ENCODE peak calls at places on chromosomes 6 and 20, in seven cellular contexts. One of them, this sample, is unnamed.

GRCh38 chr20:16407251-16408067 is 165.8 kb downstream of the KIF16B start:
- DNase-seq in NCI-H1092: no peak
- DNase-seq in psoas muscle: no peak
- DNase-seq in upper lobe of right lung: no peak
- DNase-seq in AG10803: no peak
- DNase-seq in HS-5: no peak
- DNase-seq in NCI-H1105: no peak
- DNase-seq in this sample: no peak

GRCh38 chr20:36105731-36106226 is 48.8 kb upstream of the EPB41L1 start:
- DNase-seq in NCI-H1105: no peak
- DNase-seq in HS-5: no peak
- DNase-seq in psoas muscle: no peak
- DNase-seq in AG10803: no peak
- DNase-seq in NCI-H1092: no peak
- DNase-seq in upper lobe of right lung: peak
- DNase-seq in this sample: no peak

GRCh38 chr20:2421247-2421646 is 40.5 kb downstream of the TGM6 start:
- DNase-seq in AG10803: no peak
- DNase-seq in NCI-H1092: no peak
- DNase-seq in HS-5: no peak
- DNase-seq in psoas muscle: no peak
- DNase-seq in NCI-H1105: no peak
- DNase-seq in upper lobe of right lung: no peak
- DNase-seq in this sample: peak

GRCh38 chr6:121764493-121764892 is 329.0 kb downstream of the GJA1 start:
- DNase-seq in NCI-H1105: no peak
- DNase-seq in upper lobe of right lung: no peak
- DNase-seq in psoas muscle: no peak
- DNase-seq in HS-5: no peak
- DNase-seq in NCI-H1092: no peak
- DNase-seq in AG10803: no peak
- DNase-seq in this sample: no peak

GRCh38 chr6:113595921-113596376 is 261.2 kb upstream of the MARCKS start:
- DNase-seq in HS-5: no peak
- DNase-seq in NCI-H1105: peak
- DNase-seq in AG10803: peak
- DNase-seq in NCI-H1092: peak
- DNase-seq in upper lobe of right lung: no peak
- DNase-seq in psoas muscle: no peak
- DNase-seq in this sample: no peak

GRCh38 chr6:82711992-82712788 is 348.6 kb downstream of the TPBG start:
- DNase-seq in AG10803: peak
- DNase-seq in NCI-H1092: no peak
- DNase-seq in upper lobe of right lung: no peak
- DNase-seq in psoas muscle: peak
- DNase-seq in NCI-H1105: no peak
- DNase-seq in HS-5: no peak
- DNase-seq in this sample: no peak

GRCh38 chr20:24692429-24693190 is 223.2 kb downstream of the SYNDIG1 start:
- DNase-seq in AG10803: no peak
- DNase-seq in psoas muscle: no peak
- DNase-seq in NCI-H1105: no peak
- DNase-seq in upper lobe of right lung: peak
- DNase-seq in HS-5: no peak
- DNase-seq in NCI-H1092: no peak
- DNase-seq in this sample: no peak

GRCh38 chr6:16345449-16346330 is 107.3 kb downstream of the GMPR start:
- DNase-seq in NCI-H1105: no peak
- DNase-seq in HS-5: peak
- DNase-seq in NCI-H1092: peak
- DNase-seq in AG10803: peak
- DNase-seq in upper lobe of right lung: no peak
- DNase-seq in psoas muscle: peak
- DNase-seq in this sample: no peak

GRCh38 chr20:4813839-4814695 is 92.4 kb downstream of the PRND start:
- DNase-seq in HS-5: no peak
- DNase-seq in upper lobe of right lung: no peak
- DNase-seq in NCI-H1105: no peak
- DNase-seq in AG10803: no peak
- DNase-seq in psoas muscle: no peak
- DNase-seq in NCI-H1092: no peak
- DNase-seq in this sample: peak

GRCh38 chr6:100099189-100100074 is 105.4 kb upstream of the MCHR2 start:
- DNase-seq in psoas muscle: no peak
- DNase-seq in upper lobe of right lung: no peak
- DNase-seq in HS-5: no peak
- DNase-seq in NCI-H1092: no peak
- DNase-seq in NCI-H1105: peak
- DNase-seq in AG10803: no peak
- DNase-seq in this sample: peak

GRCh38 chr6:15017251-15017650 is 228.6 kb upstream of the JARID2 start:
- DNase-seq in AG10803: no peak
- DNase-seq in HS-5: no peak
- DNase-seq in NCI-H1092: no peak
- DNase-seq in NCI-H1105: no peak
- DNase-seq in psoas muscle: peak
- DNase-seq in upper lobe of right lung: no peak
- DNase-seq in this sample: no peak

GRCh38 chr6:169837529-169838250 is 86.3 kb downstream of the ERMARD start:
- DNase-seq in upper lobe of right lung: no peak
- DNase-seq in HS-5: no peak
- DNase-seq in NCI-H1092: no peak
- DNase-seq in NCI-H1105: no peak
- DNase-seq in AG10803: no peak
- DNase-seq in psoas muscle: no peak
- DNase-seq in this sample: no peak

GRCh38 chr20:20289331-20289730 is 78.6 kb upstream of the INSM1 start:
- DNase-seq in NCI-H1092: no peak
- DNase-seq in AG10803: no peak
- DNase-seq in upper lobe of right lung: no peak
- DNase-seq in NCI-H1105: no peak
- DNase-seq in HS-5: peak
- DNase-seq in psoas muscle: no peak
- DNase-seq in this sample: no peak

GRCh38 chr20:58251348-58251978 is 23.0 kb upstream of the ANKRD60 start:
- DNase-seq in AG10803: no peak
- DNase-seq in upper lobe of right lung: no peak
- DNase-seq in psoas muscle: no peak
- DNase-seq in NCI-H1092: no peak
- DNase-seq in HS-5: no peak
- DNase-seq in NCI-H1105: no peak
- DNase-seq in this sample: no peak

GRCh38 chr20:51428451-51429143 is 113.9 kb downstream of the NFATC2 start:
- DNase-seq in upper lobe of right lung: peak
- DNase-seq in HS-5: no peak
- DNase-seq in NCI-H1105: no peak
- DNase-seq in NCI-H1092: no peak
- DNase-seq in psoas muscle: no peak
- DNase-seq in AG10803: peak
- DNase-seq in this sample: no peak

GRCh38 chr6:164825386-164825785 is 484.0 kb downstream of the C6orf118 start:
- DNase-seq in upper lobe of right lung: no peak
- DNase-seq in NCI-H1092: no peak
- DNase-seq in NCI-H1105: no peak
- DNase-seq in HS-5: no peak
- DNase-seq in psoas muscle: no peak
- DNase-seq in AG10803: no peak
- DNase-seq in this sample: no peak

GRCh38 chr6:46276571-46277142 is 105.9 kb upstream of the ENPP5 start:
- DNase-seq in psoas muscle: no peak
- DNase-seq in AG10803: no peak
- DNase-seq in HS-5: no peak
- DNase-seq in upper lobe of right lung: no peak
- DNase-seq in NCI-H1105: no peak
- DNase-seq in NCI-H1092: no peak
- DNase-seq in this sample: no peak

GRCh38 chr6:14910692-14911547 is 334.9 kb upstream of the JARID2 start:
- DNase-seq in psoas muscle: no peak
- DNase-seq in NCI-H1105: no peak
- DNase-seq in NCI-H1092: no peak
- DNase-seq in AG10803: peak
- DNase-seq in upper lobe of right lung: peak
- DNase-seq in HS-5: no peak
- DNase-seq in this sample: no peak

GRCh38 chr20:63942250-63943006 is 13.8 kb downstream of the UCKL1 start:
- DNase-seq in psoas muscle: peak
- DNase-seq in HS-5: no peak
- DNase-seq in AG10803: no peak
- DNase-seq in NCI-H1105: no peak
- DNase-seq in NCI-H1092: no peak
- DNase-seq in upper lobe of right lung: peak
- DNase-seq in this sample: peak

GRCh38 chr6:105733556-105734162 is 330.8 kb upstream of the PREP start:
- DNase-seq in NCI-H1092: no peak
- DNase-seq in AG10803: peak
- DNase-seq in HS-5: no peak
- DNase-seq in NCI-H1105: peak
- DNase-seq in upper lobe of right lung: no peak
- DNase-seq in psoas muscle: no peak
- DNase-seq in this sample: peak

GRCh38 chr20:25220021-25220730 is 24.7 kb downstream of the ENTPD6 start:
- DNase-seq in NCI-H1092: no peak
- DNase-seq in AG10803: no peak
- DNase-seq in psoas muscle: no peak
- DNase-seq in HS-5: no peak
- DNase-seq in NCI-H1105: no peak
- DNase-seq in upper lobe of right lung: no peak
- DNase-seq in this sample: no peak

GRCh38 chr6:147961473-147962141 is 381.0 kb upstream of the SASH1 start:
- DNase-seq in NCI-H1105: no peak
- DNase-seq in upper lobe of right lung: no peak
- DNase-seq in AG10803: no peak
- DNase-seq in NCI-H1092: no peak
- DNase-seq in psoas muscle: no peak
- DNase-seq in HS-5: no peak
- DNase-seq in this sample: no peak

This sample was measured in small intestine.